ENCODE peak calls at places on chromosomes 11 and 22, in nine cellular contexts. One of them, this sample, is unnamed.
A peak's percentile ranks its signal among the peaks of the same experiment; 100 is the strongest.

GRCh38 chr11:132101861-132102260 is 731.4 kb downstream of the NTM start:
- DNase-seq in cardiac muscle cell: no peak
- DNase-seq in prostate gland: no peak
- DNase-seq in activated T-helper 1 cell treated with anti-CD3 and anti-CD28 coated beads, Interleukin-12 subunit alpha, Interleukin-12 subunit beta, Interleukin-2, Interleukin-4 antibody, amounts not matched to agents 30 ng/mL and 10 ng/mL and 1 ng/mL, durations not matched to agents 14 hours and 24 hours and 36 hours: no peak
- DNase-seq in stimulated activated CD4-positive, alpha-beta T cell treated with anti-CD3 and anti-CD28 coated beads, Interleukin-2, amount 100 ng/mL, for 48 hours: no peak
- DNase-seq in AG10803: peak; percentile 57
- DNase-seq in T-helper 9 cell: no peak
- DNase-seq in tibial artery: no peak
- DNase-seq in SK-N-MC: no peak
- DNase-seq in this sample: no peak

GRCh38 chr11:20243974-20244373 is 83.7 kb upstream of the DBX1 start:
- DNase-seq in AG10803: no peak
- DNase-seq in T-helper 9 cell: no peak
- DNase-seq in prostate gland: no peak
- DNase-seq in stimulated activated CD4-positive, alpha-beta T cell treated with anti-CD3 and anti-CD28 coated beads, Interleukin-2, amount 100 ng/mL, for 48 hours: no peak
- DNase-seq in SK-N-MC: no peak
- DNase-seq in activated T-helper 1 cell treated with anti-CD3 and anti-CD28 coated beads, Interleukin-12 subunit alpha, Interleukin-12 subunit beta, Interleukin-2, Interleukin-4 antibody, amounts not matched to agents 30 ng/mL and 10 ng/mL and 1 ng/mL, durations not matched to agents 14 hours and 24 hours and 36 hours: no peak
- DNase-seq in cardiac muscle cell: peak; percentile 8
- DNase-seq in tibial artery: no peak
- DNase-seq in this sample: no peak

GRCh38 chr11:101323997-101324396 is 194.4 kb upstream of the PGR start:
- DNase-seq in tibial artery: no peak
- DNase-seq in AG10803: no peak
- DNase-seq in T-helper 9 cell: no peak
- DNase-seq in prostate gland: no peak
- DNase-seq in stimulated activated CD4-positive, alpha-beta T cell treated with anti-CD3 and anti-CD28 coated beads, Interleukin-2, amount 100 ng/mL, for 48 hours: no peak
- DNase-seq in SK-N-MC: no peak
- DNase-seq in cardiac muscle cell: peak; percentile 8
- DNase-seq in activated T-helper 1 cell treated with anti-CD3 and anti-CD28 coated beads, Interleukin-12 subunit alpha, Interleukin-12 subunit beta, Interleukin-2, Interleukin-4 antibody, amounts not matched to agents 30 ng/mL and 10 ng/mL and 1 ng/mL, durations not matched to agents 14 hours and 24 hours and 36 hours: no peak
- DNase-seq in this sample: no peak

GRCh38 chr22:45838257-45838891 is 138.6 kb downstream of the WNT7B start:
- DNase-seq in tibial artery: no peak
- DNase-seq in AG10803: no peak
- DNase-seq in T-helper 9 cell: no peak
- DNase-seq in stimulated activated CD4-positive, alpha-beta T cell treated with anti-CD3 and anti-CD28 coated beads, Interleukin-2, amount 100 ng/mL, for 48 hours: no peak
- DNase-seq in activated T-helper 1 cell treated with anti-CD3 and anti-CD28 coated beads, Interleukin-12 subunit alpha, Interleukin-12 subunit beta, Interleukin-2, Interleukin-4 antibody, amounts not matched to agents 30 ng/mL and 10 ng/mL and 1 ng/mL, durations not matched to agents 14 hours and 24 hours and 36 hours: no peak
- DNase-seq in SK-N-MC: no peak
- DNase-seq in prostate gland: no peak
- DNase-seq in cardiac muscle cell: no peak
- DNase-seq in this sample: no peak

GRCh38 chr11:12862761-12863469 is 146.2 kb upstream of the RASSF10 start:
- DNase-seq in tibial artery: no peak
- DNase-seq in prostate gland: peak; percentile 25
- DNase-seq in SK-N-MC: peak; percentile 70
- DNase-seq in stimulated activated CD4-positive, alpha-beta T cell treated with anti-CD3 and anti-CD28 coated beads, Interleukin-2, amount 100 ng/mL, for 48 hours: no peak
- DNase-seq in cardiac muscle cell: peak; percentile 93
- DNase-seq in AG10803: peak; percentile 92
- DNase-seq in activated T-helper 1 cell treated with anti-CD3 and anti-CD28 coated beads, Interleukin-12 subunit alpha, Interleukin-12 subunit beta, Interleukin-2, Interleukin-4 antibody, amounts not matched to agents 30 ng/mL and 10 ng/mL and 1 ng/mL, durations not matched to agents 14 hours and 24 hours and 36 hours: no peak
- DNase-seq in T-helper 9 cell: no peak
- DNase-seq in this sample: no peak

GRCh38 chr11:45091563-45092392 is 54.7 kb upstream of the PRDM11 start:
- DNase-seq in SK-N-MC: no peak
- DNase-seq in T-helper 9 cell: no peak
- DNase-seq in tibial artery: no peak
- DNase-seq in cardiac muscle cell: peak; percentile 86
- DNase-seq in stimulated activated CD4-positive, alpha-beta T cell treated with anti-CD3 and anti-CD28 coated beads, Interleukin-2, amount 100 ng/mL, for 48 hours: no peak
- DNase-seq in AG10803: peak; percentile 77
- DNase-seq in activated T-helper 1 cell treated with anti-CD3 and anti-CD28 coated beads, Interleukin-12 subunit alpha, Interleukin-12 subunit beta, Interleukin-2, Interleukin-4 antibody, amounts not matched to agents 30 ng/mL and 10 ng/mL and 1 ng/mL, durations not matched to agents 14 hours and 24 hours and 36 hours: no peak
- DNase-seq in prostate gland: no peak
- DNase-seq in this sample: no peak

GRCh38 chr22:39277135-39277607 is 32.4 kb upstream of the PDGFB start:
- DNase-seq in AG10803: peak; percentile 69
- DNase-seq in cardiac muscle cell: peak; percentile 71
- DNase-seq in activated T-helper 1 cell treated with anti-CD3 and anti-CD28 coated beads, Interleukin-12 subunit alpha, Interleukin-12 subunit beta, Interleukin-2, Interleukin-4 antibody, amounts not matched to agents 30 ng/mL and 10 ng/mL and 1 ng/mL, durations not matched to agents 14 hours and 24 hours and 36 hours: no peak
- DNase-seq in prostate gland: no peak
- DNase-seq in stimulated activated CD4-positive, alpha-beta T cell treated with anti-CD3 and anti-CD28 coated beads, Interleukin-2, amount 100 ng/mL, for 48 hours: no peak
- DNase-seq in SK-N-MC: no peak
- DNase-seq in T-helper 9 cell: no peak
- DNase-seq in tibial artery: no peak
- DNase-seq in this sample: no peak

GRCh38 chr11:17073370-17074027 is 4.0 kb downstream of the RPS13 start:
- DNase-seq in activated T-helper 1 cell treated with anti-CD3 and anti-CD28 coated beads, Interleukin-12 subunit alpha, Interleukin-12 subunit beta, Interleukin-2, Interleukin-4 antibody, amounts not matched to agents 30 ng/mL and 10 ng/mL and 1 ng/mL, durations not matched to agents 14 hours and 24 hours and 36 hours: no peak
- DNase-seq in cardiac muscle cell: no peak
- DNase-seq in T-helper 9 cell: no peak
- DNase-seq in tibial artery: no peak
- DNase-seq in stimulated activated CD4-positive, alpha-beta T cell treated with anti-CD3 and anti-CD28 coated beads, Interleukin-2, amount 100 ng/mL, for 48 hours: no peak
- DNase-seq in prostate gland: no peak
- DNase-seq in AG10803: no peak
- DNase-seq in SK-N-MC: no peak
- DNase-seq in this sample: no peak

GRCh38 chr11:36295926-36296325 is at the start of gene PRR5L:
- DNase-seq in AG10803: no peak
- DNase-seq in stimulated activated CD4-positive, alpha-beta T cell treated with anti-CD3 and anti-CD28 coated beads, Interleukin-2, amount 100 ng/mL, for 48 hours: no peak
- DNase-seq in activated T-helper 1 cell treated with anti-CD3 and anti-CD28 coated beads, Interleukin-12 subunit alpha, Interleukin-12 subunit beta, Interleukin-2, Interleukin-4 antibody, amounts not matched to agents 30 ng/mL and 10 ng/mL and 1 ng/mL, durations not matched to agents 14 hours and 24 hours and 36 hours: no peak
- DNase-seq in T-helper 9 cell: no peak
- DNase-seq in cardiac muscle cell: no peak
- DNase-seq in SK-N-MC: no peak
- DNase-seq in prostate gland: no peak
- DNase-seq in tibial artery: no peak
- DNase-seq in this sample: no peak

GRCh38 chr22:46515208-46516111 is 22.0 kb downstream of the CELSR1 start:
- DNase-seq in cardiac muscle cell: peak; percentile 32
- DNase-seq in stimulated activated CD4-positive, alpha-beta T cell treated with anti-CD3 and anti-CD28 coated beads, Interleukin-2, amount 100 ng/mL, for 48 hours: no peak
- DNase-seq in SK-N-MC: no peak
- DNase-seq in prostate gland: no peak
- DNase-seq in AG10803: no peak
- DNase-seq in T-helper 9 cell: no peak
- DNase-seq in tibial artery: no peak
- DNase-seq in activated T-helper 1 cell treated with anti-CD3 and anti-CD28 coated beads, Interleukin-12 subunit alpha, Interleukin-12 subunit beta, Interleukin-2, Interleukin-4 antibody, amounts not matched to agents 30 ng/mL and 10 ng/mL and 1 ng/mL, durations not matched to agents 14 hours and 24 hours and 36 hours: no peak
- DNase-seq in this sample: no peak

GRCh38 chr22:44392446-44392921 is 79.7 kb upstream of the SHISAL1 start:
- DNase-seq in prostate gland: no peak
- DNase-seq in SK-N-MC: no peak
- DNase-seq in cardiac muscle cell: no peak
- DNase-seq in stimulated activated CD4-positive, alpha-beta T cell treated with anti-CD3 and anti-CD28 coated beads, Interleukin-2, amount 100 ng/mL, for 48 hours: no peak
- DNase-seq in AG10803: no peak
- DNase-seq in T-helper 9 cell: no peak
- DNase-seq in tibial artery: peak; percentile 8
- DNase-seq in activated T-helper 1 cell treated with anti-CD3 and anti-CD28 coated beads, Interleukin-12 subunit alpha, Interleukin-12 subunit beta, Interleukin-2, Interleukin-4 antibody, amounts not matched to agents 30 ng/mL and 10 ng/mL and 1 ng/mL, durations not matched to agents 14 hours and 24 hours and 36 hours: no peak
- DNase-seq in this sample: no peak

GRCh38 chr11:115421338-115422012 is 82.7 kb downstream of the CADM1 start:
- DNase-seq in stimulated activated CD4-positive, alpha-beta T cell treated with anti-CD3 and anti-CD28 coated beads, Interleukin-2, amount 100 ng/mL, for 48 hours: no peak
- DNase-seq in T-helper 9 cell: no peak
- DNase-seq in cardiac muscle cell: no peak
- DNase-seq in activated T-helper 1 cell treated with anti-CD3 and anti-CD28 coated beads, Interleukin-12 subunit alpha, Interleukin-12 subunit beta, Interleukin-2, Interleukin-4 antibody, amounts not matched to agents 30 ng/mL and 10 ng/mL and 1 ng/mL, durations not matched to agents 14 hours and 24 hours and 36 hours: no peak
- DNase-seq in tibial artery: no peak
- DNase-seq in SK-N-MC: no peak
- DNase-seq in AG10803: no peak
- DNase-seq in prostate gland: no peak
- DNase-seq in this sample: no peak

GRCh38 chr11:86660011-86660595 is 12.3 kb downstream of the ME3 start:
- DNase-seq in stimulated activated CD4-positive, alpha-beta T cell treated with anti-CD3 and anti-CD28 coated beads, Interleukin-2, amount 100 ng/mL, for 48 hours: no peak
- DNase-seq in T-helper 9 cell: no peak
- DNase-seq in SK-N-MC: no peak
- DNase-seq in AG10803: peak; percentile 89
- DNase-seq in activated T-helper 1 cell treated with anti-CD3 and anti-CD28 coated beads, Interleukin-12 subunit alpha, Interleukin-12 subunit beta, Interleukin-2, Interleukin-4 antibody, amounts not matched to agents 30 ng/mL and 10 ng/mL and 1 ng/mL, durations not matched to agents 14 hours and 24 hours and 36 hours: no peak
- DNase-seq in cardiac muscle cell: peak; percentile 47
- DNase-seq in prostate gland: no peak
- DNase-seq in tibial artery: no peak
- DNase-seq in this sample: no peak

GRCh38 chr22:48576333-48577013 is 1251.2 kb downstream of the BRD1 start:
- DNase-seq in cardiac muscle cell: no peak
- DNase-seq in tibial artery: no peak
- DNase-seq in activated T-helper 1 cell treated with anti-CD3 and anti-CD28 coated beads, Interleukin-12 subunit alpha, Interleukin-12 subunit beta, Interleukin-2, Interleukin-4 antibody, amounts not matched to agents 30 ng/mL and 10 ng/mL and 1 ng/mL, durations not matched to agents 14 hours and 24 hours and 36 hours: no peak
- DNase-seq in SK-N-MC: no peak
- DNase-seq in AG10803: peak; percentile 25
- DNase-seq in stimulated activated CD4-positive, alpha-beta T cell treated with anti-CD3 and anti-CD28 coated beads, Interleukin-2, amount 100 ng/mL, for 48 hours: peak; percentile 4
- DNase-seq in prostate gland: peak; percentile 27
- DNase-seq in T-helper 9 cell: no peak
- DNase-seq in this sample: no peak

GRCh38 chr11:132821027-132821426 is 711.3 kb downstream of the OPCML start:
- DNase-seq in stimulated activated CD4-positive, alpha-beta T cell treated with anti-CD3 and anti-CD28 coated beads, Interleukin-2, amount 100 ng/mL, for 48 hours: no peak
- DNase-seq in SK-N-MC: no peak
- DNase-seq in prostate gland: no peak
- DNase-seq in activated T-helper 1 cell treated with anti-CD3 and anti-CD28 coated beads, Interleukin-12 subunit alpha, Interleukin-12 subunit beta, Interleukin-2, Interleukin-4 antibody, amounts not matched to agents 30 ng/mL and 10 ng/mL and 1 ng/mL, durations not matched to agents 14 hours and 24 hours and 36 hours: no peak
- DNase-seq in cardiac muscle cell: no peak
- DNase-seq in tibial artery: no peak
- DNase-seq in AG10803: peak; percentile 52
- DNase-seq in T-helper 9 cell: no peak
- DNase-seq in this sample: no peak

GRCh38 chr11:62574363-62575057 is 819 bp upstream of the EEF1G start:
- DNase-seq in prostate gland: no peak
- DNase-seq in AG10803: no peak
- DNase-seq in SK-N-MC: no peak
- DNase-seq in activated T-helper 1 cell treated with anti-CD3 and anti-CD28 coated beads, Interleukin-12 subunit alpha, Interleukin-12 subunit beta, Interleukin-2, Interleukin-4 antibody, amounts not matched to agents 30 ng/mL and 10 ng/mL and 1 ng/mL, durations not matched to agents 14 hours and 24 hours and 36 hours: no peak
- DNase-seq in stimulated activated CD4-positive, alpha-beta T cell treated with anti-CD3 and anti-CD28 coated beads, Interleukin-2, amount 100 ng/mL, for 48 hours: no peak
- DNase-seq in T-helper 9 cell: no peak
- DNase-seq in tibial artery: no peak
- DNase-seq in cardiac muscle cell: peak; percentile 43
- DNase-seq in this sample: peak; percentile 36

GRCh38 chr11:73980001-73980960 is 2.4 kb downstream of the UCP2 start:
- DNase-seq in stimulated activated CD4-positive, alpha-beta T cell treated with anti-CD3 and anti-CD28 coated beads, Interleukin-2, amount 100 ng/mL, for 48 hours: no peak
- DNase-seq in tibial artery: peak; percentile 41
- DNase-seq in prostate gland: no peak
- DNase-seq in AG10803: peak; percentile 20
- DNase-seq in activated T-helper 1 cell treated with anti-CD3 and anti-CD28 coated beads, Interleukin-12 subunit alpha, Interleukin-12 subunit beta, Interleukin-2, Interleukin-4 antibody, amounts not matched to agents 30 ng/mL and 10 ng/mL and 1 ng/mL, durations not matched to agents 14 hours and 24 hours and 36 hours: peak; percentile 83
- DNase-seq in T-helper 9 cell: peak; percentile 57
- DNase-seq in cardiac muscle cell: no peak
- DNase-seq in SK-N-MC: no peak
- DNase-seq in this sample: peak; percentile 88

GRCh38 chr22:49212466-49212865 is 615.2 kb downstream of the BRD1 start:
- DNase-seq in AG10803: no peak
- DNase-seq in tibial artery: peak; percentile 5
- DNase-seq in prostate gland: no peak
- DNase-seq in stimulated activated CD4-positive, alpha-beta T cell treated with anti-CD3 and anti-CD28 coated beads, Interleukin-2, amount 100 ng/mL, for 48 hours: no peak
- DNase-seq in T-helper 9 cell: no peak
- DNase-seq in cardiac muscle cell: no peak
- DNase-seq in activated T-helper 1 cell treated with anti-CD3 and anti-CD28 coated beads, Interleukin-12 subunit alpha, Interleukin-12 subunit beta, Interleukin-2, Interleukin-4 antibody, amounts not matched to agents 30 ng/mL and 10 ng/mL and 1 ng/mL, durations not matched to agents 14 hours and 24 hours and 36 hours: no peak
- DNase-seq in SK-N-MC: no peak
- DNase-seq in this sample: no peak

GRCh38 chr22:50473088-50473487 is 1.7 kb downstream of the SBF1 start:
- DNase-seq in stimulated activated CD4-positive, alpha-beta T cell treated with anti-CD3 and anti-CD28 coated beads, Interleukin-2, amount 100 ng/mL, for 48 hours: no peak
- DNase-seq in AG10803: no peak
- DNase-seq in cardiac muscle cell: no peak
- DNase-seq in activated T-helper 1 cell treated with anti-CD3 and anti-CD28 coated beads, Interleukin-12 subunit alpha, Interleukin-12 subunit beta, Interleukin-2, Interleukin-4 antibody, amounts not matched to agents 30 ng/mL and 10 ng/mL and 1 ng/mL, durations not matched to agents 14 hours and 24 hours and 36 hours: no peak
- DNase-seq in T-helper 9 cell: peak; percentile 32
- DNase-seq in prostate gland: no peak
- DNase-seq in tibial artery: no peak
- DNase-seq in SK-N-MC: no peak
- DNase-seq in this sample: no peak

GRCh38 chr22:44543781-44544181 is 45.7 kb upstream of the RTL6 start:
- DNase-seq in cardiac muscle cell: peak; percentile 39
- DNase-seq in prostate gland: no peak
- DNase-seq in tibial artery: no peak
- DNase-seq in activated T-helper 1 cell treated with anti-CD3 and anti-CD28 coated beads, Interleukin-12 subunit alpha, Interleukin-12 subunit beta, Interleukin-2, Interleukin-4 antibody, amounts not matched to agents 30 ng/mL and 10 ng/mL and 1 ng/mL, durations not matched to agents 14 hours and 24 hours and 36 hours: no peak
- DNase-seq in T-helper 9 cell: no peak
- DNase-seq in SK-N-MC: no peak
- DNase-seq in AG10803: peak; percentile 17
- DNase-seq in stimulated activated CD4-positive, alpha-beta T cell treated with anti-CD3 and anti-CD28 coated beads, Interleukin-2, amount 100 ng/mL, for 48 hours: no peak
- DNase-seq in this sample: no peak

GRCh38 chr11:132898021-132898420 is 634.3 kb downstream of the OPCML start:
- DNase-seq in activated T-helper 1 cell treated with anti-CD3 and anti-CD28 coated beads, Interleukin-12 subunit alpha, Interleukin-12 subunit beta, Interleukin-2, Interleukin-4 antibody, amounts not matched to agents 30 ng/mL and 10 ng/mL and 1 ng/mL, durations not matched to agents 14 hours and 24 hours and 36 hours: no peak
- DNase-seq in prostate gland: no peak
- DNase-seq in tibial artery: no peak
- DNase-seq in SK-N-MC: no peak
- DNase-seq in cardiac muscle cell: peak; percentile 46
- DNase-seq in T-helper 9 cell: no peak
- DNase-seq in stimulated activated CD4-positive, alpha-beta T cell treated with anti-CD3 and anti-CD28 coated beads, Interleukin-2, amount 100 ng/mL, for 48 hours: no peak
- DNase-seq in AG10803: peak; percentile 12
- DNase-seq in this sample: no peak